ENCODE peak calls at places on chromosomes 5 and 9, in seven cellular contexts. A is H9, V is trophoblast cell, D is neuronal stem cell, J is IMR-90, C is mesendoderm, R is H1. H is an unnamed sample.

GRCh38 chr5:177362871-177363507 is 5.3 kb downstream of the RGS14 start:
- DNase-seq in A (peak), V (peak), D (peak), J (no peak), C (peak), R (no peak), H (peak)

GRCh38 chr9:15299374-15299939 is 7.6 kb downstream of the TTC39B start:
- DNase-seq in A (no peak), V (no peak), D (no peak), J (no peak), C (peak), R (no peak), H (no peak)

GRCh38 chr5:153517105-153517700 is 26.7 kb downstream of the GRIA1 start:
- DNase-seq in A (peak), V (no peak), D (no peak), J (no peak), C (no peak), R (no peak), H (no peak)

GRCh38 chr9:92911496-92912475 is 33.9 kb upstream of the ZNF484 start:
- DNase-seq in A (no peak), V (peak), D (peak), J (peak), C (no peak), R (no peak), H (peak)

GRCh38 chr5:90983748-90984147 is 399.4 kb downstream of the ARRDC3 start:
- DNase-seq in A (no peak), V (no peak), D (no peak), J (peak), C (no peak), R (no peak), H (peak)

GRCh38 chr5:119059740-119060255 is 11.1 kb upstream of the DMXL1 start:
- DNase-seq in A (no peak), V (peak), D (no peak), J (no peak), C (peak), R (no peak), H (no peak)

GRCh38 chr9:80968611-80969010 is 720.7 kb downstream of the TLE1 start:
- DNase-seq in A (no peak), V (no peak), D (no peak), J (peak), C (no peak), R (no peak), H (peak)

GRCh38 chr5:63743096-63743798 is 219.0 kb downstream of the HTR1A start:
- DNase-seq in A (no peak), V (no peak), D (no peak), J (no peak), C (peak), R (no peak), H (peak)

GRCh38 chr5:65769539-65769938 is 47.5 kb downstream of the NLN start:
- DNase-seq in A (no peak), V (no peak), D (no peak), J (peak), C (no peak), R (no peak), H (peak)

GRCh38 chr5:80565330-80565729 is 4.8 kb downstream of the ANKRD34B start:
- DNase-seq in A (no peak), V (peak), D (no peak), J (no peak), C (peak), R (no peak), H (no peak)

GRCh38 chr9:34823778-34824177 is 113.8 kb upstream of the CCL21 start:
- DNase-seq in A (no peak), V (peak), D (no peak), J (no peak), C (no peak), R (no peak), H (no peak)

GRCh38 chr9:108844391-108844790 is 11.4 kb downstream of the ACTL7B start:
- DNase-seq in A (no peak), V (no peak), D (no peak), J (no peak), C (no peak), R (no peak), H (no peak)

GRCh38 chr5:96344678-96345612 is 88.1 kb downstream of the PCSK1 start:
- DNase-seq in A (no peak), V (peak), D (peak), J (peak), C (peak), R (no peak), H (peak)

GRCh38 chr5:82635561-82636288 is 357.6 kb upstream of the RPS23 start:
- DNase-seq in A (no peak), V (peak), D (no peak), J (peak), C (no peak), R (no peak), H (no peak)

GRCh38 chr5:74763504-74763903 is 3.4 kb downstream of the GFM2 start:
- DNase-seq in A (no peak), V (peak), D (no peak), J (peak), C (no peak), R (no peak), H (peak)

GRCh38 chr5:124649548-124650501 is 96.6 kb downstream of the ZNF608 start:
- DNase-seq in A (no peak), V (peak), D (no peak), J (peak), C (no peak), R (no peak), H (peak)

GRCh38 chr5:67090593-67090992 is 106.0 kb downstream of the CD180 start:
- DNase-seq in A (no peak), V (no peak), D (no peak), J (no peak), C (no peak), R (no peak), H (no peak)

GRCh38 chr5:132417461-132417860 is 48.0 kb downstream of the SLC22A5 start:
- DNase-seq in A (no peak), V (no peak), D (no peak), J (no peak), C (no peak), R (no peak), H (no peak)

GRCh38 chr5:151362970-151363369 is 15.6 kb upstream of the SLC36A2 start:
- DNase-seq in A (no peak), V (no peak), D (no peak), J (no peak), C (no peak), R (no peak), H (no peak)

GRCh38 chr5:97629281-97629680 is 446.2 kb upstream of the RIOK2 start:
- DNase-seq in A (no peak), V (no peak), D (no peak), J (peak), C (peak), R (no peak), H (peak)

GRCh38 chr5:141850786-141851185 is 27.4 kb downstream of the PCDH1 start:
- DNase-seq in A (peak), V (peak), D (no peak), J (no peak), C (peak), R (no peak), H (no peak)

GRCh38 chr5:2633992-2634391 is 117.5 kb downstream of the IRX2 start:
- DNase-seq in A (no peak), V (no peak), D (no peak), J (no peak), C (no peak), R (no peak), H (no peak)

GRCh38 chr9:78118742-78119473 is 87.3 kb upstream of the GNAQ start:
- DNase-seq in A (no peak), V (peak), D (no peak), J (peak), C (no peak), R (no peak), H (no peak)

GRCh38 chr5:119322312-119322947 is 33.4 kb upstream of the TNFAIP8 start:
- DNase-seq in A (no peak), V (peak), D (no peak), J (no peak), C (peak), R (no peak), H (no peak)

GRCh38 chr5:96683810-96684209 is 21.6 kb downstream of the CAST start:
- DNase-seq in A (no peak), V (no peak), D (no peak), J (no peak), C (no peak), R (no peak), H (no peak)

GRCh38 chr5:55897905-55898304 is 46.7 kb downstream of the IL31RA start:
- DNase-seq in A (no peak), V (peak), D (no peak), J (peak), C (no peak), R (no peak), H (no peak)

GRCh38 chr5:123134653-123135181 is 45.7 kb downstream of the PRDM6 start:
- DNase-seq in A (no peak), V (no peak), D (no peak), J (no peak), C (peak), R (no peak), H (no peak)

GRCh38 chr5:151697452-151697851 is 10.7 kb upstream of the SPARC start:
- DNase-seq in A (peak), V (no peak), D (no peak), J (no peak), C (peak), R (no peak), H (peak)

GRCh38 chr9:82923410-82924242 is 139.3 kb downstream of the RASEF start:
- DNase-seq in A (no peak), V (peak), D (no peak), J (no peak), C (no peak), R (no peak), H (no peak)

GRCh38 chr9:126357074-126357473 is 30.4 kb downstream of the MVB12B start:
- DNase-seq in A (no peak), V (no peak), D (no peak), J (no peak), C (no peak), R (no peak), H (no peak)

GRCh38 chr9:129861447-129861827 is 26.2 kb downstream of the USP20 start:
- DNase-seq in A (no peak), V (peak), D (no peak), J (no peak), C (no peak), R (no peak), H (no peak)

GRCh38 chr5:107542428-107542827 is 128.3 kb downstream of the EFNA5 start:
- DNase-seq in A (no peak), V (peak), D (no peak), J (peak), C (no peak), R (no peak), H (peak)

GRCh38 chr9:23779220-23779619 is 46.8 kb downstream of the ELAVL2 start:
- DNase-seq in A (peak), V (no peak), D (peak), J (no peak), C (peak), R (no peak), H (no peak)

GRCh38 chr5:75055727-75056144 is 3.4 kb upstream of the GCNT4 start:
- DNase-seq in A (peak), V (peak), D (no peak), J (peak), C (peak), R (peak), H (peak)

GRCh38 chr5:34053133-34053532 is 10.1 kb upstream of the C1QTNF3 start:
- DNase-seq in A (no peak), V (peak), D (no peak), J (peak), C (no peak), R (no peak), H (peak)

GRCh38 chr5:160333726-160334125 is 21.4 kb upstream of the CCNJL start:
- DNase-seq in A (no peak), V (peak), D (no peak), J (peak), C (no peak), R (no peak), H (peak)
- H3K4ac ChIP-seq in A (no peak), V (no peak), D (no peak), J (no peak), C (no peak), R (no peak), H (no peak)

DNA sequence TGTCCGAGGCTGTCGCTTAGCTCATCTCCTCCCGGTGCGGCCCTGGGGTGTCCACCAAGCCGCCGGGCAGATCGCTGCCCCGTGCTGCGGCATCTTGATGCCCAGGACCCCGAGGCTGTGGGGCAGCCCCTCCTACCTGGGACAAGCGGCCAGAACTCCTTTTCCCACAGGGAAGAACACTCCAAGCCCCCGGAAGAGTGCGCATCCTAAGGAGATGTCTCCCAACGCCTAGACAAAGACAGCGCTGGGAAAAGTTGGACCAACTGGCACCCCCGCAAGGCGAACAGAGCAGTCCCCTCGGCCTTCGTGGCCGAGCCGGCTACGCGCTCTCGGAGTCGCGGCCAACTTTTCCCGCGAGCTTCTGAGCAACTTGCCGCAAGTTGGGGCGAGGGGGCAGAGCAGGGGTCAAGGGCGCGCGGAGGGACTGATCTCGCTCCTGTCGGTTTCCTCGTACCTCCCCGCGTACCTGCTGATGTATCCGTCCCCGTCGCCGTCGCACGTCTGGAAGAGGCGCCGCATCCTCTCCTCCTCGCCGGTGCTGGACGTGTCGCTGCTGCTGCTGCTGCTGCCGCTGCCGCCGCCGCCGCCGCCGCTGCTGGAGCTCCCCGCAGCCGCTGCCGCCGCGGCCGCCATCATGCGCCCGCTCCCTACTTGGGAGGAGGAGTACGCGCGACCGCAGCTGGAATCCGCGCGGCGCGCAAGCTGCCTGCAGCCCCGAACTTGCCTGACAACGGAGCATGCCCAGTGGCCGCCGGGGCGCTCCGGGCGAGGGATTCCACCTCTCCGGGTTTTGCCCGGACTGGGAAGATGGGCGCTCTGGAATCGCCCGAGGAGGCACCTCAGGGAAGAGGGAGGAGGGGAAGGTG is at the start of gene MCC:
- DNase-seq in A (peak), V (peak), D (peak), J (peak), C (peak), R (peak), H (peak)
- H3K4ac ChIP-seq in A (no peak), V (no peak), D (no peak), J (peak), C (no peak), R (no peak), H (peak)

GRCh38 chr9:95438958-95439357 is 77.8 kb downstream of the PTCH1 start:
- DNase-seq in A (no peak), V (no peak), D (no peak), J (no peak), C (no peak), R (no peak), H (no peak)

GRCh38 chr9:95436416-95436815 is 80.4 kb downstream of the PTCH1 start:
- DNase-seq in A (no peak), V (peak), D (no peak), J (no peak), C (no peak), R (no peak), H (no peak)

GRCh38 chr9:95435074-95435728 is 81.6 kb downstream of the PTCH1 start:
- DNase-seq in A (no peak), V (no peak), D (no peak), J (no peak), C (peak), R (no peak), H (no peak)

GRCh38 chr9:95440447-95440846 is 76.3 kb downstream of the PTCH1 start:
- DNase-seq in A (no peak), V (no peak), D (no peak), J (no peak), C (no peak), R (no peak), H (no peak)

GRCh38 chr9:95437559-95437958 is 79.2 kb downstream of the PTCH1 start:
- DNase-seq in A (no peak), V (no peak), D (no peak), J (no peak), C (no peak), R (no peak), H (no peak)
- H3K4ac ChIP-seq in A (no peak), V (no peak), D (no peak), J (no peak), C (no peak), R (no peak), H (no peak)

DNA sequence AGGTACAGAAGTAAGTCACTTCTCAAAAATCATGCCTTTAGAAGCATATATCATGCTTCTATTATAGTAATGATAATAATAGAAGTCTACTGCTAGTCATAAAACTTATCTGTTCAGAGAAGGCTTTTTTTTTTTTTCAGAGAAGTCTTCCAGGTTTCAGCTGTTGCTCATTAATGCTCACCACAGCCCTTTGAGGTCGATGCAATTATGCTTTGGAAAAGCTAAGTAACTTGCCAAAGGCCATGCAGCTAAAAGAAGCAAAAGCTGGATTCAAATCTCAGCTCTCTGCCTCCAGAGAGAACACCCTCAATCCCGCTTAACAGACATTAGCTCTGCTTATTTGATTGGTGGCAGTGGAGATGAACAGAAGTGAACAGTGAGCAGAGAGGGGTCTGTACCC is 150.8 kb downstream of the DOCK8 start:
- DNase-seq in A (no peak), V (no peak), D (no peak), J (no peak), C (no peak), R (no peak), H (no peak)
- H3K4ac ChIP-seq in A (no peak), V (no peak), D (no peak), J (no peak), C (no peak), R (no peak), H (no peak)

GRCh38 chr5:137566118-137566541 is 67.0 kb upstream of the SPOCK1 start:
- DNase-seq in A (no peak), V (no peak), D (no peak), J (peak), C (no peak), R (no peak), H (no peak)

GRCh38 chr5:137564475-137564961 is 65.4 kb upstream of the SPOCK1 start:
- DNase-seq in A (no peak), V (no peak), D (no peak), J (no peak), C (no peak), R (no peak), H (no peak)

GRCh38 chr5:137565450-137565849 is 66.3 kb upstream of the SPOCK1 start:
- DNase-seq in A (no peak), V (peak), D (no peak), J (peak), C (no peak), R (no peak), H (no peak)

GRCh38 chr5:137566780-137567179 is 67.7 kb upstream of the SPOCK1 start:
- DNase-seq in A (no peak), V (no peak), D (no peak), J (no peak), C (no peak), R (no peak), H (no peak)

DNA sequence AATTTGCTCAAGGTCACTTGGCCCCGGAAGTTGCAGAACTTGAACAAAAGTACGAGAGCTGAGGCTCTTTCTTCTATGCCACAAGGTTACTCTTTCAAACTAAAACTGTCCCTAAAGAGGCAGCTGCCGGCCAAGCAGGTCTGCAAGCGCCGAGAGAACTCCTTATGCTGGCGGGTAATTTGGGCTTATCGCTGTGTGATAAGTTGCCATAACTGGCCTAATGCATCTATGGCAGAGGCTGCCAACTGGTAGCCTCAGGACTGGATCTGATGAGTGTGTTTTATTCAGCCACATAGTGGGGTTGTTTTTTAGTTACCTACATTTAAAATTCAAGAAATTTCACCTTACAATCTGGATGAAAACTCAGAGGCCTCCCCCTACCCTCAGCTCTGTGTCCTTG is 68.1 kb upstream of the SPOCK1 start:
- DNase-seq in A (no peak), V (no peak), D (no peak), J (no peak), C (no peak), R (no peak), H (no peak)
- H3K4ac ChIP-seq in A (no peak), V (no peak), D (no peak), J (no peak), C (no peak), R (no peak), H (no peak)

GRCh38 chr5:21164425-21164824 is 1176.4 kb upstream of the CDH18 start:
- DNase-seq in A (no peak), V (no peak), D (no peak), J (no peak), C (peak), R (no peak), H (no peak)
- H3K4ac ChIP-seq in A (no peak), V (no peak), D (no peak), J (no peak), C (no peak), R (no peak), H (no peak)

DNA sequence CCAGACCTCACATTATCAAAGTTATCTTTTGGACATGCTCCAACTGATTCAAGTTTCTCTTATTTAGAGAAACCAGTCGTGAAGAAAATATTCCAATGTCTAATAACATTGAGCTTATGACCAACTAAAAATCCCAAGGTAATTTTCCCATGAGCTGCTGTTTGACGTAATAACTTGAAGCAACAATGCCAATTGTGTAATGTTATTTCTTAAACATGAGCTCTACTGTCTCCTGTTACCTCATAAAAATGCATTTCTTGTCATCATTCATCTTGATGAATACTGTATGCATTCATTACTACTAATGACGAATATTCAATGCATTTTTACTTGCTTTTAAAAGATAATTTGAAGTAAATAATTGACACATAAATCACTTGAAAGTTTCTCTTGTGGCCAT is 530 bp upstream of the MARCOL start:
- DNase-seq in A (no peak), V (peak), D (no peak), J (no peak), C (no peak), R (no peak), H (no peak)
- H3K4ac ChIP-seq in A (no peak), V (no peak), D (no peak), J (no peak), C (no peak), R (no peak), H (no peak)

GRCh38 chr5:116375926-116376325 is 198.7 kb downstream of the SEMA6A start:
- DNase-seq in A (no peak), V (no peak), D (no peak), J (no peak), C (no peak), R (no peak), H (no peak)
- H3K4ac ChIP-seq in A (no peak), V (no peak), D (no peak), J (no peak), C (no peak), R (no peak), H (no peak)

GRCh38 chr9:135066291-135066690 is 21.2 kb upstream of the OLFM1 start:
- DNase-seq in A (peak), V (no peak), D (no peak), J (no peak), C (no peak), R (no peak), H (no peak)

GRCh38 chr9:135065151-135065550 is 22.3 kb upstream of the OLFM1 start:
- DNase-seq in A (peak), V (no peak), D (no peak), J (no peak), C (no peak), R (no peak), H (no peak)

GRCh38 chr9:135068776-135069415 is 18.6 kb upstream of the OLFM1 start:
- DNase-seq in A (peak), V (no peak), D (no peak), J (no peak), C (no peak), R (no peak), H (no peak)

GRCh38 chr9:135067091-135067710 is 20.3 kb upstream of the OLFM1 start:
- DNase-seq in A (no peak), V (no peak), D (no peak), J (no peak), C (no peak), R (no peak), H (no peak)

GRCh38 chr9:135065804-135066203 is 21.7 kb upstream of the OLFM1 start:
- DNase-seq in A (peak), V (no peak), D (no peak), J (no peak), C (no peak), R (no peak), H (no peak)
- H3K4ac ChIP-seq in A (no peak), V (no peak), D (no peak), J (no peak), C (no peak), R (no peak), H (no peak)